ENCODE peak calls at places on chromosomes 11 and 22, in seven cellular contexts. M is MM.1S, J is left ventricle myocardium inferior, Z is gastrocnemius medialis, Q is heart left ventricle, D is choroid plexus epithelial cell, S is IMR-90. W is an unnamed sample.

GRCh38 chr11:75492181-75492820 is 33.4 kb downstream of the GDPD5 start:
- DNase-seq in M (no peak), J (no peak), Z (no peak), Q (no peak), D (peak; percentile 31), S (peak; percentile 20), W (no peak)

GRCh38 chr22:33897621-33897910 is 22.7 kb downstream of the LARGE1 start:
- DNase-seq in M (no peak), J (no peak), Z (no peak), Q (no peak), D (no peak), S (no peak), W (no peak)

GRCh38 chr11:74311352-74311926 is at the start of gene P4HA3:
- DNase-seq in M (peak; percentile 15), J (peak; percentile 69), Z (peak; percentile 27), Q (peak; percentile 74), D (peak; percentile 55), S (peak; percentile 28), W (peak; percentile 64)

GRCh38 chr22:29370556-29370955 is 17.8 kb downstream of the AP1B1 start:
- DNase-seq in M (peak; percentile 9), J (no peak), Z (no peak), Q (no peak), D (no peak), S (no peak), W (no peak)

GRCh38 chr11:9070740-9071476 is 20.5 kb downstream of the SCUBE2 start:
- DNase-seq in M (no peak), J (no peak), Z (no peak), Q (no peak), D (no peak), S (no peak), W (no peak)

GRCh38 chr11:12216100-12216499 is 105.7 kb downstream of the MICAL2 start:
- DNase-seq in M (no peak), J (no peak), Z (no peak), Q (no peak), D (no peak), S (no peak), W (no peak)

GRCh38 chr22:46537946-46538815 is 761 bp upstream of the CELSR1 start:
- DNase-seq in M (no peak), J (peak; percentile 18), Z (no peak), Q (no peak), D (peak; percentile 52), S (peak; percentile 27), W (peak; percentile 43)

GRCh38 chr22:35442471-35442870 is 42.5 kb downstream of the MCM5 start:
- DNase-seq in M (no peak), J (no peak), Z (no peak), Q (no peak), D (no peak), S (no peak), W (no peak)

GRCh38 chr22:25027552-25027951 is 75.0 kb downstream of the KIAA1671 start:
- DNase-seq in M (no peak), J (no peak), Z (no peak), Q (no peak), D (no peak), S (no peak), W (peak; percentile 63)

GRCh38 chr11:10044618-10045017 is 249.4 kb downstream of the SBF2 start:
- DNase-seq in M (no peak), J (no peak), Z (no peak), Q (no peak), D (no peak), S (no peak), W (no peak)

GRCh38 chr22:48942698-48943566 is 884.7 kb downstream of the BRD1 start:
- DNase-seq in M (no peak), J (no peak), Z (no peak), Q (no peak), D (no peak), S (no peak), W (no peak)

GRCh38 chr22:24816841-24817240 is 10.8 kb downstream of the SGSM1 start:
- DNase-seq in M (no peak), J (no peak), Z (no peak), Q (no peak), D (no peak), S (no peak), W (no peak)

GRCh38 chr22:19086944-19087343 is 35.3 kb downstream of the DGCR2 start:
- DNase-seq in M (no peak), J (no peak), Z (no peak), Q (no peak), D (peak; percentile 64), S (peak; percentile 69), W (peak; percentile 18)

DNA sequence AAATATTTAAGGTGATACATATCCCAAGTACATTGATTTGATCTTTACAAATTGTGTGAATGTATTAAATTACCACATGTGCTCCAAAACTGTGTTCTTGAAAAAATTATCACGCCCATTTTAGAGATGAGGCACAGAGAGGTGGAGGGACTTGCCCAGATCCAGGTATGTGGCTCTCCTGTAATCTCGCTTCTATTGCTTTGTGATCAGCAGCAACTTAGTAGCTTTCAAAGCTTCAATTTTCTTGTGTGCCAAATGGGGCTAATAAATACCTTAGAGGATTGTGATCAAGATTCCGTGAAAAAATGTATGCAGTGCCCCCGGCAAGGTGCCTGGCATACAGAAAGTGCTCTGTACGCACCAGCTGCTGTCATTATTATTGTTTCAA is 18.0 kb downstream of the PTPRJ start:
- DNase-seq in M (no peak), J (no peak), Z (no peak), Q (no peak), D (no peak), S (no peak), W (no peak)
- H3K4me3 ChIP-seq in M (no peak overlapping the region), J (no peak overlapping the region), Z (no peak overlapping the region), Q (no peak overlapping the region), D (no peak overlapping the region), S (no peak overlapping the region), W (no peak overlapping the region)

GRCh38 chr11:69367211-69367964 is 73.4 kb downstream of the MYEOV start:
- DNase-seq in M (no peak), J (no peak), Z (no peak), Q (peak; percentile 8), D (no peak), S (peak; percentile 28), W (no peak)

GRCh38 chr11:69369210-69369609 is 75.3 kb downstream of the MYEOV start:
- DNase-seq in M (no peak), J (no peak), Z (no peak), Q (no peak), D (no peak), S (no peak), W (no peak)

GRCh38 chr11:69369945-69370344 is 76.0 kb downstream of the MYEOV start:
- DNase-seq in M (no peak), J (no peak), Z (no peak), Q (no peak), D (no peak), S (no peak), W (no peak)

GRCh38 chr11:69366591-69366990 is 72.6 kb downstream of the MYEOV start:
- DNase-seq in M (no peak), J (no peak), Z (no peak), Q (no peak), D (no peak), S (no peak), W (no peak)

DNA sequence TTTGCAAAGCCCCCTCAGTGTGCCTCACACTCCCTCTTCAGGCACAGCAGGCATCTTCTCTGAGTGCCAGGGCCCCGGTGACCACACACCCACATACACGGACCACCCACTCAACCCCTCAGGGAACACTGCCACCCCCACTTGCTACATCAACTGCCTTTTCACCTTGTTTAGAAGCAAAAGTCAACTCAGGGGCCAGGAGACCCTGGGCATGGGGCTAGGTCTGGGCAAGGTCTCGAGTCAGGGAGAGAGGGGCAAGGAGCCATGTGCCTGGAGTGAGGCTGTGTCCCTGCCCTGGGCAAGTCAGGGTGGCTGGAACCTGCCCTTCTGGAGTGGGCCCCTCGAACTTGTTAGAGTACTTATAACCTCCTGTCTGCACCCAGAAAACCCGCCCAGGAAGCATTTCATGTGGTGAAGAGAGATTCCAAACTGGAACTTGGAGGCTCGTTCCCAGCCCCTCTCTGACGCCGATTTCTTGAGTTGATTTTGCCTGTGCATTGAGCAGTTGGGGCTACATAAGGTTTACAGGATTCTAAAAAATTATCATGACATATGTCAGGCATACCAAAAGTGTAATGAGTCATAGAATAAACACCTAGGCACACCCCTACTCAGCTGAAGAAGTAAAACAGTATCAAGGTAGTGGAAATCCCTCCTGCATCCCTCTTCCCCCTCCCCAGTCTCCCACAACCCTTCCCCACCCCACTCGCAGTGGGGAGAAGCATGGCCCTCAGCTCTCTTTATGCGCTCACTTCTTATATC is 74.3 kb downstream of the MYEOV start:
- DNase-seq in M (no peak), J (no peak), Z (no peak), Q (no peak), D (no peak), S (no peak), W (no peak)
- H3K4me3 ChIP-seq in M (no peak overlapping the region), J (no peak overlapping the region), Z (no peak overlapping the region), Q (no peak overlapping the region), D (no peak overlapping the region), S (no peak overlapping the region), W (no peak overlapping the region)

DNA sequence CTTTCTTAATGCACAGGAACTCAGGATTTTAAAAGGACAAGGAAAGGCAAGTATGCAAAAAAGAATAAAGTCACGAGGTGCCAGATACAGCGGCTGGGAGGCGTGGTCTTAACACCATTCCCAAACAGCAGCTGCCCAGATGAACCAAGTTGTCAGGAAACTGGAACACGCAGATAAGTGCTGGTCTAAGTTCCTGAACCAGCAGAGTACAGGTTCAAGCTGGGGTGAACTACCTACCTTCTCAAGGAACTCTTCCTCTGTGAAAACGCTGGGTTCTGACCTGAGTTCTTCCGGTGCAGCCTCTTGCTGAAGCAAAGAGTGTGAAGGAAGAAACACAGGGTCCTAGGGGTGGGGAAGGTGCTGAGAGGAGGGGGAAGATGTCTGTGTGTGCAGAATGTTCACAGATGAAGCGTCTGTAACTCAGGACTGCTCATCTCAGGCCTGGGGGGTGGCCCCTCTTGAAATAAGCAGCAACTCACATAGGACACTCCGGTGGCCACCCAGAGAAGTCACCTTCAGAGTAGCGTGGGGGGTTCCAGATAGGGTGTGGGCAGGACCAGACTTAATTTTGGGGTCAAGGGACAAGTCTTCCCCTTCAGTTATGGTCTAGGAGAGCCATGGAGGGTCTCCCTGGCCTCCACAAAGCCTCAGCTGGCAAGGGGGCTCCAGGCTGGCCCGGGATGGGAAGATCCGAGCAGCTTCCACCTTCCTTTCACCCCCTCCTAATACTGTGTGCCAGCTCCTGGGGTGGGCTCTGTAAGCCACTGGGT is 3.2 kb downstream of the TPST2 start:
- DNase-seq in M (peak; percentile 46), J (peak; percentile 25), Z (no peak), Q (no peak), D (no peak), S (no peak), W (no peak)
- H3K4me3 ChIP-seq in M (peak overlapping the region; percentile 35), J (peak overlapping the region; percentile 19), Z (no peak overlapping the region), Q (no peak overlapping the region), D (no peak overlapping the region), S (no peak overlapping the region), W (no peak overlapping the region)

DNA sequence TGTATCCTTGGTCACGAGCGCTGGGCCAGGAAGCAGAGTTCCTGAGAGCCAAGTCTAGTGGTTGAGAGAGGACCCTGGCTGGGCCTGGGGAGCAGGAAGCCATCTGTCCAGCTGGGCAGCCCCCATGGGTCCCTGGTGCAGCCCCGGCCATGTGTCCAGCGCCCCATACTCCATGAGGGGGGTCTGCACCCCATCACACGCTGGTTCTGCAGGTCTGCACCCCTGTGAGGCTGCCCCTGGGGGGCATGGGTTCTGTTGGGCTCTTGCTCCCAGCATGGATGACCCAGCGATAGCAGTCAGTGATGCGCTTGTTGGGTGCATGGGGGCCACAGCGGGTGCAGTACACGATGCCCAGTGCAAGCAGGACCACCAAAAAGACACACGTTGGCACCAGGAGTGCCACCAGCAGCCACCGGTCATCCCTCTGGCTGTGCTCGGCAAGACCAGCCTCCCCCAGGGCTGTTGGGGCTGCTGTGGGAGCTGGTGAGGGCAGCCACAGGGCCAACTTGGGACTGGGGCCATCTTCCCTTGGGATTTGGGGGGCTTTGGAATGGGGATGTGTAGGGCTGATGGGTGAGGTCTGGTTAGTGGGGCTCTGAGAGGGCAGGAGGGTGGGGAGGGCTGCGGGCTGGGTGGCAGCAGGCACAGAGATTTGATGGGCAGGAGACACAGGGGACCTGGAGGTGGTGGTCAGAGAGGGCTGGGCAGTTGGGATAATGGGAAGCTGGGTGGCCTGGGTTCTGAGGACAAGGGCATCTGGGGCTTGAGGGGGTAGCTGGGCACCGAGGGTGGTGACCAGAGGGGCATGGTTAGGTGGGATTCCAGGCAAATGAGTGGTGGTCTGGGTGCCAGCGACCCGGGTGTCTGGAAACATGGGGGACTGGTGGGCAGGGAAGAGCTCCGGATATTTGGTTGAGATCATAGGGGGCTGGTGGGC is 2.0 kb downstream of the CD248 start:
- DNase-seq in M (no peak), J (no peak), Z (no peak), Q (no peak), D (no peak), S (no peak), W (no peak)
- H3K4me3 ChIP-seq in M (no peak overlapping the region), J (peak overlapping the region; percentile 73), Z (peak overlapping the region; percentile 79), Q (peak overlapping the region; percentile 21), D (peak overlapping the region; percentile 74), S (peak overlapping the region; percentile 72), W (peak overlapping the region; percentile 63)